ENCODE peak calls at places on chromosomes 1 and 21, in ten cellular contexts. F is NCI-H2171; A is B cell; P is mesothelial cell of epicardium; R is AG09319; J is NCI-H146; T is mucosa of gallbladder; B is activated T-cell treated with anti-CD3 and anti-CD28 coated beads for 48 hours; V is activated CD4-positive, alpha-beta T cell treated with anti-CD3 and anti-CD28 coated beads, Interleukin-2, amount 50 U/mL, for 48 hours; Q is GDM1. L is an unnamed sample.
A peak's percentile ranks its signal among the peaks of the same experiment; 100 is the strongest.

GRCh38 chr1:21162740-21163464 is 13.8 kb downstream of the EIF4G3 start:
- DNase-seq in F (no peak), A (no peak), P (no peak), R (no peak), J (no peak), T (no peak), B (no peak), V (no peak), Q (no peak), L (no peak)

GRCh38 chr21:35686156-35686555 is 374.2 kb downstream of the SETD4 start:
- DNase-seq in F (no peak), A (no peak), P (no peak), R (no peak), J (no peak), T (no peak), B (no peak), V (no peak), Q (no peak), L (no peak)

GRCh38 chr21:46411236-46411635 is 47.5 kb upstream of the DIP2A start:
- DNase-seq in F (no peak), A (no peak), P (no peak), R (no peak), J (no peak), T (no peak), B (no peak), V (no peak), Q (no peak), L (no peak)

GRCh38 chr1:170864238-170864637 is 71.1 kb upstream of the MROH9 start:
- DNase-seq in F (no peak), A (no peak), P (no peak), R (no peak), J (no peak), T (no peak), B (no peak), V (no peak), Q (no peak), L (no peak)

GRCh38 chr1:38941527-38942019 is at the start of gene RHBDL2:
- DNase-seq in F (no peak), A (no peak), P (no peak), R (no peak), J (no peak), T (peak; percentile 76), B (no peak), V (no peak), Q (no peak), L (no peak)

GRCh38 chr1:68449901-68450300 is at the start of gene RPE65:
- DNase-seq in F (peak; percentile 10), A (no peak), P (no peak), R (no peak), J (no peak), T (no peak), B (no peak), V (no peak), Q (no peak), L (no peak)

GRCh38 chr1:6694126-6694713 is 7.4 kb downstream of the DNAJC11 start:
- DNase-seq in F (no peak), A (no peak), P (no peak), R (no peak), J (no peak), T (no peak), B (no peak), V (no peak), Q (no peak), L (no peak)

GRCh38 chr1:228037401-228038386 is 30.9 kb downstream of the WNT3A start:
- DNase-seq in F (no peak), A (peak; percentile 51), P (peak; percentile 57), R (no peak), J (peak; percentile 15), T (no peak), B (peak; percentile 42), V (peak; percentile 64), Q (no peak), L (no peak)

GRCh38 chr1:14486401-14487110 is 111.9 kb upstream of the KAZN start:
- DNase-seq in F (no peak), A (no peak), P (no peak), R (peak; percentile 56), J (no peak), T (no peak), B (no peak), V (no peak), Q (no peak), L (no peak)

GRCh38 chr1:54816951-54817350 is 15.8 kb upstream of the TTC22 start:
- DNase-seq in F (no peak), A (no peak), P (no peak), R (no peak), J (peak; percentile 45), T (no peak), B (no peak), V (no peak), Q (no peak), L (no peak)

GRCh38 chr21:38917045-38917774 is 111.5 kb downstream of the ETS2 start:
- DNase-seq in F (no peak), A (no peak), P (no peak), R (no peak), J (peak; percentile 91), T (no peak), B (no peak), V (no peak), Q (no peak), L (no peak)

GRCh38 chr1:43274125-43274803 is 4.5 kb downstream of the TMEM125 start:
- DNase-seq in F (no peak), A (no peak), P (no peak), R (no peak), J (no peak), T (no peak), B (peak; percentile 15), V (peak; percentile 40), Q (peak; percentile 59), L (peak; percentile 59)

GRCh38 chr1:205423248-205423647 is 1.4 kb upstream of the LEMD1 start:
- DNase-seq in F (no peak), A (no peak), P (no peak), R (no peak), J (peak; percentile 67), T (no peak), B (no peak), V (no peak), Q (no peak), L (no peak)

GRCh38 chr1:2592672-2593071 is 6.1 kb downstream of the PRXL2B start:
- DNase-seq in F (no peak), A (no peak), P (peak; percentile 37), R (no peak), J (no peak), T (peak; percentile 46), B (no peak), V (no peak), Q (no peak), L (no peak)

GRCh38 chr1:221555689-221556433 is 186.0 kb downstream of the DUSP10 start:
- DNase-seq in F (no peak), A (no peak), P (no peak), R (no peak), J (no peak), T (no peak), B (no peak), V (no peak), Q (no peak), L (no peak)

GRCh38 chr1:33269621-33270020 is 13.3 kb downstream of the ZNF362 start:
- DNase-seq in F (no peak), A (no peak), P (no peak), R (no peak), J (no peak), T (no peak), B (no peak), V (no peak), Q (no peak), L (no peak)

GRCh38 chr1:24027838-24028468 is 47.8 kb upstream of the SRSF10 start:
- DNase-seq in F (peak; percentile 5), A (peak; percentile 23), P (no peak), R (no peak), J (no peak), T (no peak), B (no peak), V (no peak), Q (peak; percentile 32), L (no peak)

GRCh38 chr1:184113251-184113650 is 61.7 kb downstream of the TSEN15 start:
- DNase-seq in F (no peak), A (no peak), P (no peak), R (no peak), J (no peak), T (no peak), B (no peak), V (no peak), Q (no peak), L (no peak)

GRCh38 chr1:58032621-58033073 is 513.9 kb downstream of the OMA1 start:
- DNase-seq in F (no peak), A (no peak), P (no peak), R (no peak), J (no peak), T (no peak), B (no peak), V (no peak), Q (no peak), L (no peak)

GRCh38 chr1:32858791-32859190 is 11.9 kb downstream of the FNDC5 start:
- DNase-seq in F (no peak), A (no peak), P (no peak), R (no peak), J (no peak), T (no peak), B (no peak), V (no peak), Q (no peak), L (no peak)

GRCh38 chr1:195663549-195664280 is 944.5 kb downstream of the KCNT2 start:
- DNase-seq in F (no peak), A (no peak), P (no peak), R (no peak), J (no peak), T (peak; percentile 24), B (no peak), V (no peak), Q (no peak), L (no peak)

GRCh38 chr1:180522204-180522497 is 19.8 kb upstream of the ACBD6 start:
- DNase-seq in F (no peak), A (no peak), P (no peak), R (no peak), J (no peak), T (no peak), B (no peak), V (no peak), Q (no peak), L (no peak)

GRCh38 chr21:24259241-24259640 is 1348.0 kb downstream of the MRPL39 start:
- DNase-seq in F (no peak), A (no peak), P (no peak), R (no peak), J (no peak), T (no peak), B (no peak), V (no peak), Q (no peak), L (no peak)

GRCh38 chr1:234486858-234487830 is 8.2 kb upstream of the TARBP1 start:
- DNase-seq in F (no peak), A (peak; percentile 22), P (no peak), R (peak; percentile 57), J (peak; percentile 30), T (peak; percentile 61), B (no peak), V (no peak), Q (peak; percentile 38), L (no peak)

GRCh38 chr1:102834688-102835320 is 273.5 kb downstream of the COL11A1 start:
- DNase-seq in F (no peak), A (no peak), P (no peak), R (no peak), J (no peak), T (no peak), B (no peak), V (no peak), Q (no peak), L (no peak)

GRCh38 chr1:5507340-5507739 is 484.9 kb downstream of the NPHP4 start:
- DNase-seq in F (no peak), A (no peak), P (no peak), R (no peak), J (no peak), T (no peak), B (no peak), V (no peak), Q (no peak), L (no peak)

GRCh38 chr1:41679531-41679930 is 195.0 kb upstream of the EDN2 start:
- DNase-seq in F (no peak), A (no peak), P (no peak), R (no peak), J (no peak), T (no peak), B (no peak), V (no peak), Q (no peak), L (no peak)

GRCh38 chr1:230142608-230143209 is 75.7 kb downstream of the GALNT2 start:
- DNase-seq in F (no peak), A (no peak), P (no peak), R (no peak), J (no peak), T (no peak), B (no peak), V (no peak), Q (no peak), L (no peak)